ENCODE peak calls at places on chromosomes 4 and X, in seven cellular contexts. K is testis, Y is stomach, S is NB4, Z is transverse colon, F is ovary, X is body of pancreas. C is an unnamed sample.

GRCh38 chrX:645024-645376 is 14.4 kb downstream of the SHOX start:
- DNase-seq in Y (no peak), K (no peak), S (no peak), F (no peak), Z (peak), X (no peak), C (peak)

GRCh38 chr4:4681651-4682050 is 139.8 kb upstream of the STX18 start:
- DNase-seq in Z (no peak), Y (no peak), X (no peak), S (no peak), F (no peak), K (no peak), C (no peak)

GRCh38 chrX:76555269-76555668 is 127.8 kb downstream of the MAGEE1 start:
- DNase-seq in Z (no peak), Y (no peak), S (peak), F (no peak), X (no peak), K (no peak), C (no peak)

GRCh38 chr4:15495621-15496020 is 25.9 kb downstream of the CC2D2A start:
- DNase-seq in F (no peak), S (no peak), Y (no peak), K (no peak), X (no peak), Z (no peak), C (no peak)

GRCh38 chrX:153200462-153200861 is 21.4 kb downstream of the MAGEA1 start:
- DNase-seq in K (no peak), X (no peak), S (no peak), Y (no peak), Z (no peak), F (no peak), C (no peak)

GRCh38 chr4:22485751-22486150 is 30.1 kb downstream of the ADGRA3 start:
- DNase-seq in K (no peak), S (no peak), Z (no peak), F (no peak), Y (no peak), X (no peak), C (no peak)

GRCh38 chrX:149044471-149044870 is 460.6 kb downstream of the IDS start:
- DNase-seq in X (no peak), Z (no peak), K (no peak), S (no peak), Y (no peak), F (no peak), C (no peak)

GRCh38 chrX:103063918-103064434 is at the start of gene BEX1:
- DNase-seq in Y (peak), F (peak), Z (peak), X (peak), K (peak), S (no peak), C (no peak)

GRCh38 chr4:137468836-137469235 is 63.5 kb downstream of the PCDH18 start:
- DNase-seq in S (no peak), X (no peak), K (no peak), Z (no peak), F (no peak), Y (no peak), C (no peak)

GRCh38 chr4:176778491-176778890 is 14.2 kb downstream of the VEGFC start:
- DNase-seq in K (no peak), F (no peak), X (no peak), S (no peak), Y (no peak), Z (no peak), C (no peak)

GRCh38 chr4:150525321-150525868 is 56.6 kb upstream of the MAB21L2 start:
- DNase-seq in S (no peak), Z (no peak), X (no peak), Y (no peak), F (no peak), K (no peak), C (no peak)

GRCh38 chr4:41723286-41723685 is 25.2 kb downstream of the PHOX2B start:
- DNase-seq in S (no peak), Z (no peak), X (no peak), K (no peak), F (no peak), Y (no peak), C (no peak)

GRCh38 chr4:80371046-80371445 is 35.5 kb downstream of the CFAP299 start:
- DNase-seq in Z (no peak), S (no peak), F (no peak), X (no peak), K (no peak), Y (no peak), C (no peak)

GRCh38 chr4:110840221-110840654 is 217.4 kb upstream of the PITX2 start:
- DNase-seq in F (no peak), Z (no peak), K (no peak), S (no peak), X (no peak), Y (no peak), C (no peak)

GRCh38 chr4:15470149-15470520 is 453 bp downstream of the CC2D2A start:
- DNase-seq in S (no peak), K (no peak), Z (no peak), X (no peak), F (no peak), Y (no peak), C (no peak)

GRCh38 chr4:70570796-70571195 is 21.3 kb upstream of the AMBN start:
- DNase-seq in Z (no peak), Y (no peak), K (no peak), S (no peak), F (no peak), X (no peak), C (no peak)

GRCh38 chr4:127000846-127001245 is 631.9 kb upstream of the INTU start:
- DNase-seq in S (no peak), K (no peak), Y (no peak), Z (no peak), X (no peak), F (no peak), C (no peak)

GRCh38 chr4:84529169-84529751 is 30.2 kb upstream of the NKX6-1 start:
- DNase-seq in Z (no peak), S (peak), F (no peak), X (no peak), Y (no peak), K (no peak), C (no peak)

GRCh38 chrX:34716322-34716721 is 59.2 kb upstream of the TMEM47 start:
- DNase-seq in S (no peak), X (no peak), Y (no peak), K (no peak), Z (no peak), F (no peak), C (no peak)

GRCh38 chr4:126018274-126018673 is 703.5 kb downstream of the FAT4 start:
- DNase-seq in K (no peak), S (no peak), Y (no peak), F (no peak), X (no peak), Z (no peak), C (no peak)

GRCh38 chr4:19947349-19947748 is 304.4 kb upstream of the SLIT2 start:
- DNase-seq in Z (no peak), F (no peak), K (no peak), S (no peak), X (no peak), Y (no peak), C (no peak)

GRCh38 chrX:40931921-40932320 is 153.3 kb upstream of the USP9X start:
- DNase-seq in K (no peak), Z (no peak), S (no peak), X (no peak), Y (no peak), F (no peak), C (no peak)

GRCh38 chrX:49876750-49877149 is 2.5 kb upstream of the USP27X start:
- DNase-seq in X (no peak), Z (no peak), Y (no peak), F (no peak), S (peak), K (peak), C (no peak)

GRCh38 chr4:7358100-7358735 is 76.5 kb downstream of the PSAPL1 start:
- DNase-seq in K (no peak), F (peak), Z (no peak), X (no peak), Y (peak), S (no peak), C (no peak)

GRCh38 chr4:19659131-19659530 is 592.6 kb upstream of the SLIT2 start:
- DNase-seq in Z (no peak), X (no peak), F (no peak), S (no peak), K (no peak), Y (no peak), C (no peak)

GRCh38 chrX:41192880-41193279 is 107.6 kb downstream of the USP9X start:
- DNase-seq in K (no peak), Z (no peak), X (no peak), Y (no peak), F (no peak), S (no peak), C (no peak)

GRCh38 chr4:27315625-27316024 is 455.0 kb downstream of the STIM2 start:
- DNase-seq in F (no peak), S (no peak), X (no peak), K (no peak), Z (no peak), Y (no peak), C (no peak)

GRCh38 chr4:132646186-132646585 is 502.9 kb upstream of the PCDH10 start:
- DNase-seq in S (no peak), F (no peak), K (no peak), Y (no peak), X (no peak), Z (no peak), C (no peak)

GRCh38 chr4:90245837-90246236 is 118.6 kb downstream of the CCSER1 start:
- DNase-seq in F (no peak), K (no peak), X (no peak), Z (no peak), Y (no peak), S (no peak), C (no peak)

GRCh38 chr4:2647403-2648158 is 108.6 kb downstream of the TNIP2 start:
- DNase-seq in Y (no peak), F (peak), S (no peak), X (no peak), Z (no peak), K (peak), C (no peak)

GRCh38 chr4:185914583-185915199 is 102.7 kb upstream of the SORBS2 start:
- DNase-seq in X (no peak), Y (no peak), K (no peak), S (no peak), F (no peak), Z (no peak), C (no peak)

GRCh38 chr4:174358410-174358809 is 74.7 kb downstream of the CEP44 start:
- DNase-seq in K (no peak), Z (no peak), Y (no peak), F (no peak), S (no peak), X (no peak), C (no peak)

GRCh38 chrX:71536285-71536684 is 3.4 kb downstream of the OGT start:
- DNase-seq in F (no peak), X (no peak), K (peak), Z (no peak), S (no peak), Y (no peak), C (no peak)

GRCh38 chrX:86148594-86148993 is 343 bp downstream of the DACH2 start:
- DNase-seq in K (no peak), S (no peak), X (no peak), Y (no peak), Z (no peak), F (no peak), C (no peak)

DNA sequence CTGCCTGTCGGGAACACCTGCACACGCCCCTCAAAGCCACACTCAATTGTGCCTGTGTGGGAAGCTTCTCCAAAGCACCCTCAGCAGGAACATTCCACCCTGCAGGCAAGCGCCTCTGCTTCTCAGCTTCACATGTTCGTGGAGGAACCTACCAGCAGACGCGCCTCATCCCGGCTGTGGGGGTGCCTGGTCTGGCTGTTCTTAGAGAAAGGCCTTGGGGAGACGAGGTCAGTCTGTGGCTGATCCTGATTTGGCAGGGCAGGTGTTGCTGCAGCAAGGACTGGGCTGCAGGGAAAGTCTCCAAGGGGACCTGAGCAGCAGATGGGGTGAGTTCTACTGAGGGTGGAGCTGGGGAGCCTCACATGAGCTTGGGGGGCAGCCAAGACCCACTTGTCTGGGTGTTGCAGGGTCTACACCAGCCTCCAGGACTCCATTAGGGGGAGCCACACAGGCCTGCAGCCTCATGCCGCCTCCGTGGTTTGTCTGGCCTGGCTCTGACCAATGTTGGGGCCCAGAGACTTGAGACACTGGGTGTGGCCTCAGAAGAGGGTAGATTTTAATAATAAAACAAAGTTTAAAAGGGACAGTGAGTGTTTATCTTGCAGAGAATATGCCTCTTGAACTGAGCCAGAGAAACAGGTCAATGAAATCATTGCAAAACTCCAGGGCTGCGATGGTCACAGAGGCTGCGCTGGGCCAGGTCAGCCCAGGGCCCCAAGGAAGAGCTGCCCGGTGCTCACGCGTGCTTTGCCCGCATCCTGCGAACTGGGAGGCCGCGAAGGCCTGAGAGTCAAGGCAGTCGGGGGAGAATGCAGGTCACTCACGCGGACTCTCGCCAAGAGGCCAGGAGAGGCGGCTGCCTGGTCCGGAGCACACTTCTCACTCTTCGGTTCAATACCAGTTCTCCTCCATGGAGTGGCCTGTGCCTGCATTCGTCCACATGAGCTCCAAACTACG is 21.1 kb downstream of the RNF212 start:
- DNase-seq in K (no peak), Y (no peak), X (peak), Z (no peak), S (no peak), F (no peak), C (no peak)
- TF ChIP-seq CTCF in K (no peak), Y (no peak), X (no peak), Z (no peak), S (no peak), F (no peak), C (no peak)

DNA sequence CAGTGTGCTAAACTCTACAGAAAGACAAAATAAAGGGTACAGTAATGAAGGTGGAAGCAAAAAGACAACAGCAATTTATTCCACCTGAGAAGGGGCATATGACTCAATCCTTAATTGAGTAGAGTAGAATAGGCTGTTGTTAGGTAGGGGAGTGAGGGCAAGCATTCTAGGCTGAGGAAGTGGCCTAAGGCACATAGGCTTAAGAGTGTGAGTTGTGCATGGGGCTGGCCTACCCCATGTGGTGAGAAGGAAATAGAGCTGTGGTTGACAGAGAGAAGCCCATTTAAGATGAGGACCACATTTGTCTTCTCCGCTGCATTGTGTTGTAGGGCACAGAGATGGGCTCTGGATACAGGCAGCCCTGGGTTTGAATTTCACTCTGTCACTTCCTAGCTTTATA is 3.4 kb upstream of the ZCCHC18 start:
- DNase-seq in Y (no peak), Z (no peak), S (no peak), X (no peak), F (no peak), K (no peak), C (no peak)
- TF ChIP-seq POLR2A in Y (no peak), Z (no peak), S (no peak), X (no peak), F (no peak), K (no peak), C (no peak)

DNA sequence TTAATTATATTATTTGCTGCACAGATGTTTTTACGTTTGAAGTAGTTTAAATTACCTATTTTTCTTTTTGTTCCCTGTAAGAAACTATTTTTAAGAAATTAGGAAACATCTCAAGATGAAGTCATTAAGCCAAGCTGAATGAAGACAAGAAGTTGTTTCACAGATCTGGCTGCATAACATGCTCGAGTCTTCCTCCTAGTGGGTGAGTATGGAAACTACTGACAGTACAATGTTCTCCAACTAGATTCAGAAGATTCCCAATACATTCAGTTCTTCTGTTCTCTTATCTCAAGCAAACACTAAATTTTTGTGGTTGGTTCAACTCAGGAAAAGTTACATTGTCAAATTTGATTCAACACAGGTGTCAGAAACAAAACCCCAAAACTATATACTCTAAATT is 256.8 kb upstream of the VCX start:
- DNase-seq in Z (no peak), K (no peak), X (no peak), S (peak), F (no peak), Y (no peak), C (no peak)
- TF ChIP-seq CTCF in Z (peak), K (peak), X (peak), S (peak), F (no peak), Y (peak), C (peak)

DNA sequence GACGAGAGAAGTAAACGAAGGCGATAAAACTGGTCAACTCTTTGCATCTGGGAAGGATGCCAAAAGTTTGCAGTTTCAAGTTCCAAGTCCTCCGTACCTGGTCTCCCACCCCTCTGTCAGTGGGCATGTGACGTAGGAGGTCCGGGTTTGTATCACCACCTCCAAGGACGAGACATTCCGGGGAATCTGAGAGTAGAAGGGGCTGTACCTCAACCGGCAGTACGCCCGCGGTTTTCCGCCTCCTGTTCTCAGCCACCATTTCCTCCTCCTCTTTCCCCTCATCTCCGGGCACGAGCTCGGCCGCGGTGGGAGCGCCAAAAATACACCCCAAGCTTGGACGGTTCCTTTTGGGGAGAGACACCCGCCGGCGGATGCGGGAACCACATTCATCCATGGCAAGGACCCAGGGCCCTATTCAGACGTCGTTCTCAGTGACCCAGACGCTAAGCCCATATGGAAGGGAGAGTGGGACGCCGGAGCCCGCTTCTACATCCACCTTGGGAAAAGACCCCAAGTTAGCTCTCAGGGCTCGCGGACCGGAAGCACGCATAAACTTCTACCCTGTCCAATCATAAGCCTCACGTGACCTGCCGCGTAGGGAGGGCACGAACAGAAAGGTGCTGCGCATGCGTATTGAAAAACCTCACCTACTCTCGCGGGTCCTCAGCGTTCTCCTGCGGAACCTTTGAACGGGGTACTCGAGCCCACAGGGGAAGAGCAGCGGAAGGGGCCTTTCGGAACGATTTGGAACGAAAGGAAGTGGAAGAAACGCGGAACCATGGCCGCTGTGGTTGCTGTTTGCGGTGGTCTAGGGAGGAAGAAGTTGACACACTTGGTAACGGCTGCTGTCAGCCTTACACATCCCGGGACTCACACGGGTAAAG is at the start of the genes HELQ and MRPS18C:
- DNase-seq in S (peak), F (peak), Z (peak), X (peak), K (peak), Y (peak), C (peak)
- TF ChIP-seq POLR2A in S (peak), F (peak), Z (peak), X (peak), K (peak), Y (no peak), C (peak)

GRCh38 chrX:19382500-19383145 is 38.9 kb downstream of the PDHA1 start:
- DNase-seq in Z (peak), K (peak), S (peak), F (no peak), Y (peak), X (peak), C (no peak)
- TF ChIP-seq CTCF in Z (peak), K (peak), S (peak), F (no peak), Y (peak), X (peak), C (no peak)

GRCh38 chr4:165326831-165327210 is 648 bp upstream of the MSMO1 start:
- DNase-seq in Y (no peak), F (peak), X (peak), K (peak), Z (peak), S (peak), C (peak)
- TF ChIP-seq POLR2A in Y (no peak), F (no peak), X (no peak), K (no peak), Z (no peak), S (no peak), C (no peak)

C was measured in right lobe of liver.